ENCODE peak calls at places on chromosomes 13 and 19, in seven cellular contexts. G is stimulated activated CD4-positive, alpha-beta T cell treated with anti-CD3 and anti-CD28 coated beads, Interleukin-1b, Interleukin-23, amount 100 ng/mL, for 24 hours; A is mesenchymal stem cell; J is right lobe of liver; Y is RKO; N is upper lobe of right lung; C is progenitor cell of endocrine pancreas. U is an unnamed sample.

GRCh38 chr19:54172413-54172763 is 572 bp downstream of the TMC4 start:
- DNase-seq in G (no peak), A (no peak), J (no peak), Y (no peak), N (no peak), C (no peak), U (no peak)

GRCh38 chr19:44759083-44759804 is 10.7 kb downstream of the BCL3 start:
- DNase-seq in G (no peak), A (no peak), J (no peak), Y (no peak), N (no peak), C (no peak), U (no peak)

GRCh38 chr13:46648166-46648607 is 95.2 kb downstream of the LRCH1 start:
- DNase-seq in G (no peak), A (peak), J (peak), Y (no peak), N (no peak), C (no peak), U (peak)

GRCh38 chr13:30808600-30808999 is 73.3 kb downstream of the ALOX5AP start:
- DNase-seq in G (no peak), A (no peak), J (no peak), Y (no peak), N (no peak), C (no peak), U (no peak)

GRCh38 chr13:94947965-94948371 is 235.6 kb upstream of the SOX21 start:
- DNase-seq in G (no peak), A (no peak), J (no peak), Y (no peak), N (no peak), C (no peak), U (no peak)

GRCh38 chr19:12364391-12365093 is 941 bp downstream of the ZNF442 start:
- DNase-seq in G (no peak), A (peak), J (peak), Y (peak), N (peak), C (no peak), U (peak)

GRCh38 chr13:100977841-100978240 is 303.2 kb upstream of the TMTC4 start:
- DNase-seq in G (no peak), A (no peak), J (no peak), Y (no peak), N (no peak), C (no peak), U (no peak)

GRCh38 chr19:55640577-55641375 is at the start of gene ZNF580:
- DNase-seq in G (no peak), A (peak), J (peak), Y (peak), N (peak), C (peak), U (peak)

GRCh38 chr13:31234729-31235128 is 35.0 kb downstream of the B3GLCT start:
- DNase-seq in G (no peak), A (no peak), J (no peak), Y (no peak), N (no peak), C (no peak), U (no peak)

GRCh38 chr19:51002542-51003311 is 1.3 kb upstream of the KLK8 start:
- DNase-seq in G (no peak), A (no peak), J (no peak), Y (peak), N (no peak), C (no peak), U (no peak)

GRCh38 chr13:44249439-44249838 is 124.2 kb upstream of the SERP2 start:
- DNase-seq in G (no peak), A (peak), J (no peak), Y (no peak), N (no peak), C (no peak), U (peak)

GRCh38 chr13:20134732-20135131 is 26.1 kb downstream of the GJA3 start:
- DNase-seq in G (no peak), A (no peak), J (peak), Y (no peak), N (no peak), C (no peak), U (no peak)

GRCh38 chr19:24051516-24051915 is 35.5 kb upstream of the ZNF254 start:
- DNase-seq in G (no peak), A (no peak), J (no peak), Y (no peak), N (no peak), C (no peak), U (no peak)

GRCh38 chr13:36475468-36475867 is 43.2 kb downstream of the CCNA1 start:
- DNase-seq in G (no peak), A (no peak), J (no peak), Y (no peak), N (no peak), C (no peak), U (peak)

GRCh38 chr13:73133536-73133935 is 74.7 kb downstream of the KLF5 start:
- DNase-seq in G (no peak), A (no peak), J (no peak), Y (no peak), N (no peak), C (no peak), U (peak)

GRCh38 chr13:109545964-109546363 is 240.4 kb downstream of the IRS2 start:
- DNase-seq in G (no peak), A (no peak), J (no peak), Y (no peak), N (no peak), C (no peak), U (no peak)

GRCh38 chr13:108786578-108787100 is 157.2 kb downstream of the MYO16 start:
- DNase-seq in G (no peak), A (no peak), J (no peak), Y (no peak), N (no peak), C (no peak), U (no peak)

GRCh38 chr19:16714702-16715294 is 4.8 kb upstream of the NWD1 start:
- DNase-seq in G (peak), A (peak), J (peak), Y (peak), N (peak), C (peak), U (peak)

GRCh38 chr13:44692173-44692713 is 116.1 kb upstream of the TSC22D1 start:
- DNase-seq in G (no peak), A (peak), J (no peak), Y (peak), N (no peak), C (no peak), U (no peak)

GRCh38 chr19:1006711-1007398 is 6.6 kb downstream of the GRIN3B start:
- DNase-seq in G (no peak), A (no peak), J (no peak), Y (no peak), N (no peak), C (no peak), U (no peak)

GRCh38 chr19:10662384-10663251 is 8.5 kb downstream of the ILF3 start:
- DNase-seq in G (no peak), A (no peak), J (no peak), Y (no peak), N (no peak), C (no peak), U (no peak)

GRCh38 chr13:66407159-66407558 is 823.0 kb downstream of the PCDH9 start:
- DNase-seq in G (no peak), A (peak), J (no peak), Y (no peak), N (no peak), C (no peak), U (no peak)

GRCh38 chr19:34481861-34482379 is 362 bp downstream of the WTIP start:
- DNase-seq in G (no peak), A (peak), J (no peak), Y (no peak), N (peak), C (no peak), U (no peak)

GRCh38 chr19:55346725-55347441 is 7.2 kb downstream of the KMT5C start:
- DNase-seq in G (no peak), A (no peak), J (no peak), Y (no peak), N (no peak), C (no peak), U (no peak)

GRCh38 chr19:48965033-48965805 is at the start of gene FTL:
- DNase-seq in G (peak), A (peak), J (peak), Y (peak), N (peak), C (peak), U (peak)

GRCh38 chr19:54518844-54519243 is 16.2 kb downstream of the LAIR2 start:
- DNase-seq in G (no peak), A (no peak), J (no peak), Y (peak), N (no peak), C (no peak), U (no peak)

GRCh38 chr13:97448503-97449251 is 14.7 kb downstream of the RAP2A start:
- DNase-seq in G (no peak), A (no peak), J (no peak), Y (no peak), N (no peak), C (no peak), U (peak)

GRCh38 chr13:107254392-107254791 is 686.5 kb upstream of the ARGLU1 start:
- DNase-seq in G (no peak), A (no peak), J (no peak), Y (no peak), N (no peak), C (no peak), U (no peak)

GRCh38 chr19:38970664-38971532 is 4.6 kb downstream of the FBXO17 start:
- DNase-seq in G (no peak), A (peak), J (no peak), Y (no peak), N (no peak), C (no peak), U (peak)

GRCh38 chr13:66207610-66208009 is 1022.5 kb downstream of the PCDH9 start:
- DNase-seq in G (no peak), A (no peak), J (no peak), Y (no peak), N (no peak), C (no peak), U (no peak)

GRCh38 chr19:54432144-54432738 is 16.8 kb upstream of the LENG8 start:
- DNase-seq in G (no peak), A (no peak), J (no peak), Y (no peak), N (no peak), C (no peak), U (no peak)

GRCh38 chr19:51246153-51246552 is 4.7 kb upstream of the SIGLECL1 start:
- DNase-seq in G (no peak), A (no peak), J (no peak), Y (no peak), N (no peak), C (no peak), U (no peak)

GRCh38 chr13:45055198-45055901 is 65.0 kb upstream of the GTF2F2 start:
- DNase-seq in G (no peak), A (peak), J (no peak), Y (peak), N (no peak), C (no peak), U (peak)

GRCh38 chr13:98147521-98147920 is 4.6 kb downstream of the FARP1 start:
- DNase-seq in G (no peak), A (peak), J (no peak), Y (no peak), N (no peak), C (no peak), U (no peak)

GRCh38 chr19:11662278-11662677 is 65.0 kb downstream of the ZNF627 start:
- DNase-seq in G (no peak), A (no peak), J (no peak), Y (no peak), N (no peak), C (no peak), U (no peak)

GRCh38 chr13:99392806-99393135 is 85.6 kb upstream of the GPR183 start:
- DNase-seq in G (no peak), A (no peak), J (no peak), Y (no peak), N (no peak), C (no peak), U (no peak)

GRCh38 chr13:81686877-81687276 is 1346.0 kb upstream of the SPRY2 start:
- DNase-seq in G (no peak), A (peak), J (no peak), Y (no peak), N (no peak), C (no peak), U (no peak)

GRCh38 chr19:16859626-16860025 is 29.2 kb upstream of the F2RL3 start:
- DNase-seq in G (no peak), A (no peak), J (no peak), Y (no peak), N (no peak), C (no peak), U (no peak)